ENCODE peak calls at places on chromosomes 2 and 18, in nine cellular contexts. One of them, this sample, is unnamed.

GRCh38 chr2:80026040-80026729 is 278.4 kb downstream of the LRRTM1 start:
- DNase-seq in MG63: no peak
- DNase-seq in naive B cell: no peak
- DNase-seq in EL: peak; percentile 47
- DNase-seq in CD4-positive, CD25-positive, alpha-beta regulatory T cell: no peak
- DNase-seq in progenitor cell of endocrine pancreas: no peak
- DNase-seq in NCI-H1694: no peak
- DNase-seq in neuronal stem cell: no peak
- DNase-seq in GM04504: no peak
- DNase-seq in this sample: no peak

GRCh38 chr18:49135871-49136270 is 185.1 kb upstream of the SMAD7 start:
- DNase-seq in MG63: peak; percentile 7
- DNase-seq in naive B cell: no peak
- DNase-seq in EL: peak; percentile 40
- DNase-seq in CD4-positive, CD25-positive, alpha-beta regulatory T cell: no peak
- DNase-seq in progenitor cell of endocrine pancreas: no peak
- DNase-seq in NCI-H1694: peak; percentile 2
- DNase-seq in neuronal stem cell: no peak
- DNase-seq in GM04504: no peak
- DNase-seq in this sample: peak; percentile 5

GRCh38 chr2:33212151-33212550 is 264.3 kb upstream of the RASGRP3 start:
- DNase-seq in MG63: peak; percentile 61
- DNase-seq in naive B cell: no peak
- DNase-seq in EL: peak; percentile 77
- DNase-seq in CD4-positive, CD25-positive, alpha-beta regulatory T cell: no peak
- DNase-seq in progenitor cell of endocrine pancreas: no peak
- DNase-seq in NCI-H1694: no peak
- DNase-seq in neuronal stem cell: no peak
- DNase-seq in GM04504: no peak
- DNase-seq in this sample: no peak

GRCh38 chr18:27202771-27203170 is 17.7 kb upstream of the CHST9 start:
- DNase-seq in MG63: peak; percentile 10
- DNase-seq in naive B cell: no peak
- DNase-seq in EL: no peak
- DNase-seq in CD4-positive, CD25-positive, alpha-beta regulatory T cell: no peak
- DNase-seq in progenitor cell of endocrine pancreas: no peak
- DNase-seq in NCI-H1694: no peak
- DNase-seq in neuronal stem cell: no peak
- DNase-seq in GM04504: no peak
- DNase-seq in this sample: no peak

GRCh38 chr2:8576525-8577157 is 105.2 kb upstream of the ID2 start:
- DNase-seq in MG63: no peak
- DNase-seq in naive B cell: peak; percentile 56
- DNase-seq in EL: no peak
- DNase-seq in CD4-positive, CD25-positive, alpha-beta regulatory T cell: peak; percentile 56
- DNase-seq in progenitor cell of endocrine pancreas: no peak
- DNase-seq in NCI-H1694: no peak
- DNase-seq in neuronal stem cell: no peak
- DNase-seq in GM04504: no peak
- DNase-seq in this sample: no peak

GRCh38 chr2:64645014-64645418 is 8.7 kb downstream of the SERTAD2 start:
- DNase-seq in MG63: peak; percentile 63
- DNase-seq in naive B cell: no peak
- DNase-seq in EL: peak; percentile 70
- DNase-seq in CD4-positive, CD25-positive, alpha-beta regulatory T cell: peak; percentile 55
- DNase-seq in progenitor cell of endocrine pancreas: peak; percentile 35
- DNase-seq in NCI-H1694: peak; percentile 40
- DNase-seq in neuronal stem cell: peak; percentile 80
- DNase-seq in GM04504: no peak
- DNase-seq in this sample: peak; percentile 64

GRCh38 chr18:27695509-27695908 is 481.4 kb downstream of the CDH2 start:
- DNase-seq in MG63: no peak
- DNase-seq in naive B cell: no peak
- DNase-seq in EL: peak; percentile 49
- DNase-seq in CD4-positive, CD25-positive, alpha-beta regulatory T cell: no peak
- DNase-seq in progenitor cell of endocrine pancreas: no peak
- DNase-seq in NCI-H1694: no peak
- DNase-seq in neuronal stem cell: no peak
- DNase-seq in GM04504: no peak
- DNase-seq in this sample: no peak

GRCh38 chr2:148900350-148900749 is 25.3 kb downstream of the KIF5C start:
- DNase-seq in MG63: no peak
- DNase-seq in naive B cell: no peak
- DNase-seq in EL: no peak
- DNase-seq in CD4-positive, CD25-positive, alpha-beta regulatory T cell: no peak
- DNase-seq in progenitor cell of endocrine pancreas: no peak
- DNase-seq in NCI-H1694: no peak
- DNase-seq in neuronal stem cell: no peak
- DNase-seq in GM04504: no peak
- DNase-seq in this sample: no peak

GRCh38 chr18:12595571-12596255 is 62.2 kb downstream of the SPIRE1 start:
- DNase-seq in MG63: no peak
- DNase-seq in naive B cell: no peak
- DNase-seq in EL: no peak
- DNase-seq in CD4-positive, CD25-positive, alpha-beta regulatory T cell: no peak
- DNase-seq in progenitor cell of endocrine pancreas: no peak
- DNase-seq in NCI-H1694: no peak
- DNase-seq in neuronal stem cell: no peak
- DNase-seq in GM04504: no peak
- DNase-seq in this sample: no peak

GRCh38 chr2:211899871-211900482 is 638.6 kb downstream of the ERBB4 start:
- DNase-seq in MG63: no peak
- DNase-seq in naive B cell: no peak
- DNase-seq in EL: no peak
- DNase-seq in CD4-positive, CD25-positive, alpha-beta regulatory T cell: no peak
- DNase-seq in progenitor cell of endocrine pancreas: no peak
- DNase-seq in NCI-H1694: no peak
- DNase-seq in neuronal stem cell: no peak
- DNase-seq in GM04504: no peak
- DNase-seq in this sample: peak; percentile 5